ENCODE peak calls at places on chromosome 10, in four cellular contexts. One of them, this sample, is unnamed.
A peak's percentile ranks its signal among the peaks of the same experiment; 100 is the strongest.

GRCh38 chr10:3750352-3750816 is 34.6 kb downstream of the KLF6 start:
- DNase-seq in HCT116: no peak
- DNase-seq in K562: no peak
- DNase-seq in HepG2: no peak
- DNase-seq in this sample: no peak

GRCh38 chr10:13338337-13339128 is 9.6 kb downstream of the SEPHS1 start:
- DNase-seq in HCT116: no peak
- DNase-seq in K562: no peak
- DNase-seq in HepG2: no peak
- DNase-seq in this sample: no peak

GRCh38 chr10:15182541-15183207 is 14.2 kb upstream of the NMT2 start:
- DNase-seq in HCT116: no peak
- DNase-seq in K562: no peak
- DNase-seq in HepG2: no peak
- DNase-seq in this sample: no peak

GRCh38 chr10:92757720-92758119 is 68.0 kb downstream of the HHEX start:
- DNase-seq in HCT116: no peak
- DNase-seq in K562: peak; percentile 52
- DNase-seq in HepG2: no peak
- DNase-seq in this sample: no peak

GRCh38 chr10:314871-315270 is 179.6 kb downstream of the ZMYND11 start:
- DNase-seq in HCT116: no peak
- DNase-seq in K562: no peak
- DNase-seq in HepG2: no peak
- DNase-seq in this sample: no peak

GRCh38 chr10:91076991-91077548 is 143.4 kb upstream of the PCGF5 start:
- DNase-seq in HCT116: no peak
- DNase-seq in K562: no peak
- DNase-seq in HepG2: no peak
- DNase-seq in this sample: no peak

GRCh38 chr10:101833466-101833865 is 10.1 kb downstream of the KCNIP2 start:
- DNase-seq in HCT116: no peak
- DNase-seq in K562: peak; percentile 0
- DNase-seq in HepG2: no peak
- DNase-seq in this sample: no peak

GRCh38 chr10:15311885-15312280 is 59.2 kb downstream of the FAM171A1 start:
- DNase-seq in HCT116: no peak
- DNase-seq in K562: no peak
- DNase-seq in HepG2: no peak
- DNase-seq in this sample: no peak

GRCh38 chr10:124685251-124685650 is 58.9 kb downstream of the FAM53B start:
- DNase-seq in HCT116: no peak
- DNase-seq in K562: no peak
- DNase-seq in HepG2: no peak
- DNase-seq in this sample: no peak

GRCh38 chr10:104406715-104407517 is 53.3 kb downstream of the CFAP58 start:
- DNase-seq in HCT116: peak; percentile 57
- DNase-seq in K562: peak; percentile 25
- DNase-seq in HepG2: peak; percentile 17
- DNase-seq in this sample: peak; percentile 18

GRCh38 chr10:126895214-126895781 is 9.9 kb upstream of the DOCK1 start:
- DNase-seq in HCT116: no peak
- DNase-seq in K562: no peak
- DNase-seq in HepG2: peak; percentile 53
- DNase-seq in this sample: no peak

GRCh38 chr10:92342801-92343200 is 51.8 kb downstream of the MARCHF5 start:
- DNase-seq in HCT116: no peak
- DNase-seq in K562: no peak
- DNase-seq in HepG2: no peak
- DNase-seq in this sample: no peak

GRCh38 chr10:45371555-45371954 is 2.5 kb upstream of the ALOX5 start:
- DNase-seq in HCT116: no peak
- DNase-seq in K562: no peak
- DNase-seq in HepG2: no peak
- DNase-seq in this sample: no peak

GRCh38 chr10:1363466-1364121 is 307.4 kb downstream of the WDR37 start:
- DNase-seq in HCT116: no peak
- DNase-seq in K562: no peak
- DNase-seq in HepG2: no peak
- DNase-seq in this sample: no peak

GRCh38 chr10:131183546-131184045 is 127.9 kb downstream of the TCERG1L start:
- DNase-seq in HCT116: no peak
- DNase-seq in K562: no peak
- DNase-seq in HepG2: no peak
- DNase-seq in this sample: no peak

GRCh38 chr10:5305374-5305773 is 59.4 kb upstream of the UCN3 start:
- DNase-seq in HCT116: no peak
- DNase-seq in K562: no peak
- DNase-seq in HepG2: no peak
- DNase-seq in this sample: no peak

GRCh38 chr10:96765406-96766240 is 45.3 kb upstream of the PIK3AP1 start:
- DNase-seq in HCT116: peak; percentile 37
- DNase-seq in K562: peak; percentile 69
- DNase-seq in HepG2: peak; percentile 62
- DNase-seq in this sample: peak; percentile 25

GRCh38 chr10:2543974-2544373 is 523.4 kb upstream of the PFKP start:
- DNase-seq in HCT116: no peak
- DNase-seq in K562: no peak
- DNase-seq in HepG2: no peak
- DNase-seq in this sample: no peak

GRCh38 chr10:32795598-32796183 is 162.3 kb downstream of the ITGB1 start:
- DNase-seq in HCT116: peak; percentile 16
- DNase-seq in K562: peak; percentile 37
- DNase-seq in HepG2: peak; percentile 13
- DNase-seq in this sample: peak; percentile 28

GRCh38 chr10:28054211-28054888 is 55.5 kb upstream of the ODAD2 start:
- DNase-seq in HCT116: peak; percentile 42
- DNase-seq in K562: no peak
- DNase-seq in HepG2: no peak
- DNase-seq in this sample: no peak

GRCh38 chr10:74640134-74640533 is 186.3 kb upstream of the KAT6B start:
- DNase-seq in HCT116: no peak
- DNase-seq in K562: no peak
- DNase-seq in HepG2: no peak
- DNase-seq in this sample: no peak

GRCh38 chr10:83991986-83992753 is 147.1 kb upstream of the GHITM start:
- DNase-seq in HCT116: peak; percentile 35
- DNase-seq in K562: peak; percentile 57
- DNase-seq in HepG2: peak; percentile 28
- DNase-seq in this sample: no peak

GRCh38 chr10:60964257-60965235 is 20.6 kb upstream of the RHOBTB1 start:
- DNase-seq in HCT116: peak; percentile 73
- DNase-seq in K562: peak; percentile 88
- DNase-seq in HepG2: peak; percentile 63
- DNase-seq in this sample: peak; percentile 78

GRCh38 chr10:4663162-4663992 is 162.6 kb upstream of the AKR1E2 start:
- DNase-seq in HCT116: peak; percentile 97
- DNase-seq in K562: peak; percentile 81
- DNase-seq in HepG2: peak; percentile 85
- DNase-seq in this sample: peak; percentile 94

GRCh38 chr10:58764087-58764747 is 251.5 kb downstream of the BICC1 start:
- DNase-seq in HCT116: no peak
- DNase-seq in K562: no peak
- DNase-seq in HepG2: no peak
- DNase-seq in this sample: no peak

GRCh38 chr10:112972606-112973005 is 22.6 kb downstream of the TCF7L2 start:
- DNase-seq in HCT116: no peak
- DNase-seq in K562: no peak
- DNase-seq in HepG2: no peak
- DNase-seq in this sample: no peak

GRCh38 chr10:36808625-36809362 is 316.6 kb upstream of the ANKRD30A start:
- DNase-seq in HCT116: no peak
- DNase-seq in K562: no peak
- DNase-seq in HepG2: no peak
- DNase-seq in this sample: no peak

GRCh38 chr10:97466755-97467154 is 20.8 kb downstream of the ZDHHC16 start:
- DNase-seq in HCT116: peak; percentile 43
- DNase-seq in K562: no peak
- DNase-seq in HepG2: peak; percentile 59
- DNase-seq in this sample: no peak

GRCh38 chr10:15725603-15726002 is 5.9 kb upstream of the ITGA8 start:
- DNase-seq in HCT116: peak; percentile 27
- DNase-seq in K562: peak; percentile 85
- DNase-seq in HepG2: peak; percentile 39
- DNase-seq in this sample: no peak

GRCh38 chr10:109866168-109866994 is 56.9 kb downstream of the XPNPEP1 start:
- DNase-seq in HCT116: peak; percentile 6
- DNase-seq in K562: peak; percentile 30
- DNase-seq in HepG2: no peak
- DNase-seq in this sample: no peak

GRCh38 chr10:90598513-90598912 is 259.3 kb downstream of the HTR7 start:
- DNase-seq in HCT116: no peak
- DNase-seq in K562: no peak
- DNase-seq in HepG2: no peak
- DNase-seq in this sample: no peak

GRCh38 chr10:29028486-29028885 is 260.4 kb upstream of the LYZL1 start:
- DNase-seq in HCT116: no peak
- DNase-seq in K562: no peak
- DNase-seq in HepG2: no peak
- DNase-seq in this sample: no peak

GRCh38 chr10:46220872-46221538 is 65.8 kb upstream of the ANTXRL start:
- DNase-seq in HCT116: no peak
- DNase-seq in K562: peak; percentile 37
- DNase-seq in HepG2: peak; percentile 11
- DNase-seq in this sample: no peak

GRCh38 chr10:12975266-12975665 is 26.2 kb downstream of the CCDC3 start:
- DNase-seq in HCT116: no peak
- DNase-seq in K562: peak; percentile 12
- DNase-seq in HepG2: no peak
- DNase-seq in this sample: no peak

GRCh38 chr10:112519129-112519761 is 72.2 kb downstream of the VTI1A start:
- DNase-seq in HCT116: peak; percentile 100
- DNase-seq in K562: no peak
- DNase-seq in HepG2: no peak
- DNase-seq in this sample: no peak

GRCh38 chr10:24920907-24921881 is 31.2 kb downstream of the PRTFDC1 start:
- DNase-seq in HCT116: no peak
- DNase-seq in K562: peak; percentile 96
- DNase-seq in HepG2: no peak
- DNase-seq in this sample: no peak

GRCh38 chr10:2188371-2188770 is 451.0 kb upstream of the ADARB2 start:
- DNase-seq in HCT116: no peak
- DNase-seq in K562: no peak
- DNase-seq in HepG2: no peak
- DNase-seq in this sample: no peak

GRCh38 chr10:65275296-65275695 is 1650.5 kb upstream of the LRRTM3 start:
- DNase-seq in HCT116: no peak
- DNase-seq in K562: no peak
- DNase-seq in HepG2: no peak
- DNase-seq in this sample: peak; percentile 36
- H3K27ac ChIP-seq in HCT116: no peak overlapping the region
- H3K27ac ChIP-seq in K562: no peak overlapping the region
- H3K27ac ChIP-seq in HepG2: no peak overlapping the region
- H3K27ac ChIP-seq in this sample: no peak overlapping the region

DNA sequence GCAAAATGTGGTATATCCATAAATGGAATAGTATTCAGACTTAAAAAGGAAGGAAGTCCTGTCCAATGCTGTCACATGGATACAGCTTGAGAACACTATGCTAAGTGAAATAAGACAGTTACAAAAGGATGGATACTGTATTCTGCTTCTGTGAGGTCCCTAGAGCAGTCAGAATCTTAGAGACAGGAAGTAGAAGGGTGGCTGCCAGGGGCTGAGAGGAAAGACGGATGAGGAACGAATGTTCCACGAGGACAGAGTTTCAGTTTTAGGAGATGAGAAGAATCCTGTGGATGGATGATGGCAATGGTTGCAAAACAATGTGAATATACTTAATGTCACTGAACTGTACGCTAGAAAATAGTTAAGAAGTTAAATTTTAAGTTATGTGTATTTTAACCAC is 3.8 kb downstream of the PRKCQ start:
- DNase-seq in HCT116: no peak
- DNase-seq in K562: no peak
- DNase-seq in HepG2: no peak
- DNase-seq in this sample: no peak
- H3K4me3 ChIP-seq in HCT116: no peak overlapping the region
- H3K4me3 ChIP-seq in K562: no peak overlapping the region
- H3K4me3 ChIP-seq in HepG2: no peak overlapping the region
- H3K4me3 ChIP-seq in this sample: no peak overlapping the region

DNA sequence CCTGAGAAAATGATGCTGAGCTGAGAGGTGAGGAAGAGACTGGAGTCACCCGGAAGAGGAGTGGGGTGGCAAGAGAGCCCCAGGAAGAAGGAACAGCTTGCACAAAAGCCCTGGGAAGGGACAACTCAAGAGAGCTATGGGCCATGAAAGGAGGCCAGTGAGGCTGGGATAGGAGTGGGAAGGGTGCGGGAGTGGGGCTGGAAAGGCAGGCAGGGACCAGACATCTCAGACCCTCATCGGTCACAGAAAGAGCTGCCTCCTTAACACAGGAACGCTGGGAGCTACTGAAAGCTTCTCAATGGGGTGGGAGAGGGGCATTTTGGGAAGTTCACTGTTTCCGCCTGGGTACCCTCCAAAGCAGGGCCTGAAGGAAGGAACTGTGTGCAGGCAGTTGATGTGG is 122.0 kb upstream of the UNC5B start:
- DNase-seq in HCT116: no peak
- DNase-seq in K562: no peak
- DNase-seq in HepG2: no peak
- DNase-seq in this sample: no peak
- TF ChIP-seq TCF7L2 in HCT116: no peak
- TF ChIP-seq TCF7L2 in K562: no peak
- TF ChIP-seq TCF7L2 in HepG2: no peak
- TF ChIP-seq TCF7L2 in this sample: no peak

GRCh38 chr10:34528320-34528719 is 286.8 kb downstream of the PARD3 start:
- DNase-seq in HCT116: peak; percentile 92
- DNase-seq in K562: no peak
- DNase-seq in HepG2: peak; percentile 41
- DNase-seq in this sample: no peak
- H3K27ac ChIP-seq in HCT116: peak overlapping the region; percentile 49
- H3K27ac ChIP-seq in K562: no peak overlapping the region
- H3K27ac ChIP-seq in HepG2: no peak overlapping the region
- H3K27ac ChIP-seq in this sample: peak overlapping the region; percentile 87

DNA sequence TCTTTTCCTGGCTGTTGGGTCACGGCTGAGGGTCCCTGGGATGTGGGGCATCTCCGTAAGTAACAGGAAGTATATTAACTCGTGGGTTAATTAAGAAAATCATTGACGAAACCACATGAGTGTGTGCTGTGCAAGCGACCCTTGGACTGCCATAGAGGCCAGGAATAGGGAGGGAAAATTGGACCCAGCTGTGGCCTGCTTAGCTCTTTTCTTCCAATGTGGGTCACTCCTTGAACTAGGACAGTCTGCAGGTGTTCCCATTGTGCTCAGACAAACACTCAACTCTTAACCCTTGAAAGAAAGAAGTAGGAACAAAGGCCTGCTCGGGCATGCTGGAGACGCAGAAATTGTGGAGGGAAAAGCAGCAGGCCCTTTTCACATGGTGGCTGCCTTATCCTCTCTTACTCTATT is 25.6 kb upstream of the PLEKHA1 start:
- DNase-seq in HCT116: no peak
- DNase-seq in K562: no peak
- DNase-seq in HepG2: peak; percentile 44
- DNase-seq in this sample: no peak
- H3K4me3 ChIP-seq in HCT116: no peak overlapping the region
- H3K4me3 ChIP-seq in K562: no peak overlapping the region
- H3K4me3 ChIP-seq in HepG2: no peak overlapping the region
- H3K4me3 ChIP-seq in this sample: no peak overlapping the region